ENCODE peak calls at places on chromosomes 7 and 10, in five cellular contexts. Z is HuH-7, L is hepatic stellate cell, M is testis, R is myocyte. V is an unnamed sample.

GRCh38 chr7:84939888-84940287 is 247.0 kb downstream of the SEMA3D start:
- DNase-seq in Z (no peak), L (no peak), M (no peak), R (no peak), V (no peak)

GRCh38 chr7:134660961-134661376 is 14.3 kb downstream of the BPGM start:
- DNase-seq in R (peak; percentile 70), L (peak; percentile 60), M (no peak), Z (no peak), V (peak; percentile 14)

GRCh38 chr10:18545626-18546025 is 105.8 kb downstream of the NSUN6 start:
- DNase-seq in M (no peak), Z (no peak), R (no peak), L (peak; percentile 5), V (no peak)

GRCh38 chr10:86357676-86358075 is 8.9 kb downstream of the GRID1 start:
- DNase-seq in Z (no peak), R (no peak), M (no peak), L (no peak), V (no peak)

GRCh38 chr10:49595003-49595712 is 15.0 kb upstream of the SLC18A3 start:
- DNase-seq in M (no peak), R (peak; percentile 12), Z (no peak), L (no peak), V (no peak)

GRCh38 chr10:24597426-24597825 is 126.3 kb downstream of the ARHGAP21 start:
- DNase-seq in M (no peak), Z (no peak), R (no peak), L (no peak), V (no peak)

GRCh38 chr10:108560488-108560887 is 1362.8 kb downstream of the XPNPEP1 start:
- DNase-seq in M (no peak), R (no peak), Z (no peak), L (no peak), V (no peak)

GRCh38 chr7:156504006-156504405 is 136.6 kb upstream of the RNF32 start:
- DNase-seq in Z (no peak), L (no peak), M (no peak), R (no peak), V (no peak)

GRCh38 chr7:98387136-98387535 is 13.8 kb downstream of the BAIAP2L1 start:
- DNase-seq in L (no peak), M (no peak), R (peak; percentile 99), Z (no peak), V (no peak)

GRCh38 chr10:35834916-35835499 is 192.9 kb upstream of the FZD8 start:
- DNase-seq in L (no peak), R (no peak), M (no peak), Z (no peak), V (no peak)

GRCh38 chr7:27972272-27972671 is 208.3 kb downstream of the JAZF1 start:
- DNase-seq in Z (no peak), L (no peak), M (no peak), R (no peak), V (no peak)

GRCh38 chr7:30921951-30922401 is 10.3 kb downstream of the AQP1 start:
- DNase-seq in M (no peak), Z (no peak), R (no peak), L (no peak), V (no peak)

GRCh38 chr7:22486597-22486996 is 13.4 kb downstream of the STEAP1B start:
- DNase-seq in L (no peak), R (peak; percentile 79), M (no peak), Z (no peak), V (no peak)

GRCh38 chr7:144670251-144670650 is 165.6 kb downstream of the TPK1 start:
- DNase-seq in M (no peak), R (no peak), Z (no peak), L (no peak), V (no peak)

GRCh38 chr7:152647-153046 is 39.7 kb upstream of the FAM20C start:
- DNase-seq in L (no peak), M (peak; percentile 66), Z (no peak), R (no peak), V (no peak)

GRCh38 chr10:59971915-59972314 is 65.6 kb upstream of the CCDC6 start:
- DNase-seq in M (peak; percentile 32), Z (peak; percentile 52), L (peak; percentile 12), R (peak; percentile 73), V (no peak)

GRCh38 chr10:44366936-44367630 is 17.8 kb downstream of the CXCL12 start:
- DNase-seq in L (no peak), R (no peak), M (no peak), Z (no peak), V (no peak)

V was measured in amniotic stem cell.